ENCODE peak calls at places on chromosomes 5 and 9, in nine cellular contexts. Y is A549, Z is adrenal gland, X is body of pancreas, C is HepG2, Q is HCT116, W is lower leg skin, B is ovary, A is erythroblast. F is an unnamed sample.

GRCh38 chr9:13570521-13570974 is 291.1 kb upstream of the MPDZ start:
- DNase-seq in Y (no peak), Z (no peak), X (no peak), C (no peak), Q (no peak), W (no peak), B (no peak), A (no peak), F (no peak)

GRCh38 chr5:2432070-2432920 is 319.2 kb downstream of the IRX2 start:
- DNase-seq in Y (no peak), Z (no peak), X (no peak), C (no peak), Q (no peak), W (no peak), B (no peak), A (no peak), F (no peak)

GRCh38 chr9:92097997-92098482 is 17.2 kb downstream of the SPTLC1 start:
- DNase-seq in Y (no peak), Z (peak; percentile 90), X (peak; percentile 97), C (no peak), Q (peak; percentile 93), W (peak; percentile 92), B (peak; percentile 42), A (peak; percentile 66), F (no peak)

GRCh38 chr5:159051431-159052281 is 48.1 kb downstream of the EBF1 start:
- DNase-seq in Y (no peak), Z (peak; percentile 59), X (peak; percentile 22), C (no peak), Q (no peak), W (peak; percentile 90), B (peak; percentile 26), A (no peak), F (no peak)

GRCh38 chr5:168364738-168365550 is 73.5 kb downstream of the WWC1 start:
- DNase-seq in Y (no peak), Z (no peak), X (no peak), C (peak; percentile 35), Q (no peak), W (peak; percentile 78), B (no peak), A (no peak), F (no peak)

GRCh38 chr9:89474939-89475338 is 23.0 kb downstream of the SEMA4D start:
- DNase-seq in Y (no peak), Z (no peak), X (no peak), C (no peak), Q (no peak), W (peak; percentile 79), B (no peak), A (no peak), F (no peak)

GRCh38 chr9:129402931-129403742 is 217.8 kb downstream of the C9orf50 start:
- DNase-seq in Y (no peak), Z (no peak), X (no peak), C (no peak), Q (no peak), W (no peak), B (no peak), A (no peak), F (no peak)

GRCh38 chr9:29211003-29211584 is 1637.8 kb upstream of the C9orf72 start:
- DNase-seq in Y (no peak), Z (no peak), X (no peak), C (no peak), Q (no peak), W (no peak), B (no peak), A (no peak), F (no peak)

GRCh38 chr5:128613111-128613510 is 75.1 kb upstream of the FBN2 start:
- DNase-seq in Y (no peak), Z (no peak), X (no peak), C (no peak), Q (no peak), W (no peak), B (no peak), A (no peak), F (no peak)

GRCh38 chr9:119289740-119290139 is 79.5 kb downstream of the BRINP1 start:
- DNase-seq in Y (peak; percentile 9), Z (peak; percentile 58), X (peak; percentile 62), C (peak; percentile 32), Q (no peak), W (no peak), B (no peak), A (peak; percentile 46), F (peak; percentile 56)

GRCh38 chr5:6522337-6522736 is 73.7 kb downstream of the UBE2QL1 start:
- DNase-seq in Y (no peak), Z (no peak), X (no peak), C (no peak), Q (no peak), W (peak; percentile 60), B (no peak), A (no peak), F (no peak)

GRCh38 chr9:109017493-109017892 is 4.2 kb upstream of the CTNNAL1 start:
- DNase-seq in Y (no peak), Z (no peak), X (no peak), C (no peak), Q (no peak), W (no peak), B (no peak), A (no peak), F (no peak)

GRCh38 chr9:88174324-88174723 is 36.0 kb upstream of the SPATA31C2 start:
- DNase-seq in Y (no peak), Z (no peak), X (no peak), C (no peak), Q (no peak), W (no peak), B (no peak), A (no peak), F (no peak)

GRCh38 chr5:122110990-122111389 is 18.4 kb upstream of the ZNF474 start:
- DNase-seq in Y (no peak), Z (no peak), X (no peak), C (no peak), Q (no peak), W (no peak), B (no peak), A (no peak), F (no peak)

GRCh38 chr9:127608104-127608966 is 3.7 kb upstream of the STXBP1 start:
- DNase-seq in Y (peak; percentile 95), Z (peak; percentile 76), X (peak; percentile 76), C (peak; percentile 66), Q (peak; percentile 73), W (peak; percentile 87), B (peak; percentile 88), A (peak; percentile 35), F (peak; percentile 59)

DNA sequence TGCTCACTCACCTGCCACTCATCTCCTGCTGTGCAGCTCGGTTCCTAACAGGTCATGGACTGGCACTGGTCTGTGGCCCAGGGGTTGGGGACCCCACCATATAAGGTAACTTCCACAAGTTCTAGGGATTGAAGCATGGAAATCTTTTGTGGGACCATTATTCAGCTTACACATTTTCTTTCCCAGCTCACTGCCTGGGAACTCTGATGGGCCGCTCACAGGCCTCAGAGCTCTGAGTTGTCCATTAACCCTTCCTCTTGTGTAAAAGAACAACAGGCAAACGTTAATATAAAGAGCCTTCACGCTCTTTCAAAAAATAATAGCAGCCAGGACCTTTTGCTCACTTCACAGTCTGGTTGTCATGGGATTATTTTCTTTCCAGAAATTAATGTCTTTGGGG is 443.3 kb downstream of the AGTPBP1 start:
- DNase-seq in Y (no peak), Z (no peak), X (no peak), C (no peak), Q (no peak), W (no peak), B (no peak), A (no peak), F (no peak)
- TF ChIP-seq POLR2A in Y (no peak), Z (no peak), X (no peak), C (no peak), Q (no peak), W (no peak), B (no peak), A (no peak), F (no peak)

DNA sequence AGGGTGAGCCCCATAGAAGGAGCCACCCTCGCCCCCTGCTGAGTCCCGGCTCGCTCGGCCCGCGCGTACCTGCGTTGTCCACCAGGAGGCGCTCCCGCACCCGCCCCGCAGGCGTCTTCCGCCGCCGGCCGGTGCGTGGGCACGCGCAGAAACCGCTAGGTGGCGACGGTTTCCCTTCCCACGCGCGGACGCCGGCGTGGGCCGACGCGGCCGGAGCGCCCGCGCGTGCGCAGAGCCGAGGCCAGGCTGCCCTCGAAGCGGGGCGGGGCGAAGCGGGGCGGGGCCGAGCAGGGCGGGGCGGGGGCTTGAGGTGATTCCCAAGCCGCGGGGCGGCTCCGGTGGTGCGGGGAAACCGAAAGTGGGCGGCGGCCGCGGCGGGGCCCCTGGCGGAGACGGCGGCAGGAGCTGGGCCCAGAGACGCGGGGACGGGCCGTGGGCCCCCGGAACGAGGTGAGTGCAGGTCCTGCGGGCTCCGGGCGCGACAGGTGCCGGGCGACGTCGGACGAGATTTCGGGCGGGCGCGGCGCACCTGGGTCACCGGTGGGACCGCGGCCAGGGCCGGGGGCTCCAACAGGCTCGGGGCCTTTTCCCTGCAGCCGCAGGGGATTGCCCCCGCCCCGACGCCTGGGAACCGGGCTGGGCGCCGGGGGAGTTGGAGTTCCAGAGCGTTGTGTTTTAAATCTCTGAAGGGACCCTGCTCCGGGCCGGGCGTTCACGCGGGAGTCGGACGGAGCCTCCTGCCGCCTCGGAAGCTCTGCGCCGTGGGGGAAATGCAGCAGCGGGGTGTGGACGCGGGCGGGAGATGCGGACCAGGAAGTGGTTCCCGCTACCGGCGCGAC is at the start of gene TDRD7:
- DNase-seq in Y (peak; percentile 76), Z (peak; percentile 84), X (peak; percentile 90), C (peak; percentile 65), Q (peak; percentile 61), W (peak; percentile 96), B (peak; percentile 84), A (peak; percentile 88), F (peak; percentile 98)
- TF ChIP-seq POLR2A in Y (no peak), Z (peak; percentile 34), X (peak; percentile 34), C (no peak), Q (no peak), W (no peak), B (peak; percentile 18), A (no peak), F (peak; percentile 21)

GRCh38 chr5:52989025-52989780 is at the start of gene ITGA2:
- DNase-seq in Y (peak; percentile 72), Z (peak; percentile 63), X (peak; percentile 43), C (peak; percentile 74), Q (peak; percentile 36), W (peak; percentile 89), B (peak; percentile 17), A (no peak), F (peak; percentile 39)
- TF ChIP-seq POLR2A in Y (peak; percentile 72), Z (no peak), X (no peak), C (peak; percentile 70), Q (no peak), W (no peak), B (no peak), A (no peak), F (no peak)

DNA sequence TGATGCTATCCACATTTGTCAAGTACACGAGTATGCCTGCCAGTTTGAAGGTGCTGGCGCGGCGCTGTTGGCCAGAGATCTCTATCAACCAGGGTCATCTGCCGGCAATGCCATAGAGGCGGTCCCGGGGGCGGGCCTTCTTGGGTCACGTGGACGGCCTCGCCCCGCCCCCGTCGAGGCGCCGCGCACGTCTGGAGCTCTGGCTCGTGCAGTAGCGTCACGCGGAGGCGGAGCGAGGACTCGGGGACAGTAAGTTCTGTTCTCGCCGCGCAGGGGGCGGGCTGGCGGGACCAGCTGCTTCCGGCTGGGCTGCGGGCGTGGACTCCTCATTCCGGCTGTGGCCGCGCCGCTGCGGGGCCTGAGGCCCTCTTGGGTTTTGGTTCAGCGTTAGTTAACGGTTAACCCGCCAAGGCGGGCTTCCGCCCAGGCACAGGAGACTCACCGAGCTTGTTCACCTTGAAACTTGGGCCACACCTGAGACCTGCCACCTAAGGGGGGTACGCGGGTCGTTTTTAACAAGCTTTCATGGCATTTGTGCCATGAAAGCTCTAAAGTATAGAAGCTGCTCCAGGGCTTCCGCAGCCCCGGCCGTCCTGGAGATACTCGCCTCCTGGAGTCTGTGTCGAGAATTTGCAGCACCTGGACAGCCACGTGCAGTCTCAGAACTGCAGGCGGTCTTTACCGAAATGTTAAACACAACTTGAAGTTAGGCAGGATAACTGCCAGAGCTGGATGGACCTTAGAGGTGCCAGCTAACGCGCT is at the start of gene RFESD:
- DNase-seq in Y (peak; percentile 83), Z (peak; percentile 100), X (peak; percentile 100), C (peak; percentile 96), Q (peak; percentile 91), W (peak; percentile 100), B (peak; percentile 99), A (peak; percentile 99), F (peak; percentile 81)
- TF ChIP-seq POLR2A in Y (peak; percentile 73), Z (peak; percentile 97), X (peak; percentile 90), C (peak; percentile 85), Q (peak; percentile 72), W (peak; percentile 85), B (peak; percentile 93), A (peak; percentile 99), F (peak; percentile 81)